ENCODE peak calls at places on chromosomes 6 and 20, in six cellular contexts. M, E, G, V, C and N are unnamed samples.

GRCh38 chr6:112691289-112691688 is 344.2 kb downstream of the RFPL4B start:
- DNase-seq in G (no peak), E (no peak), V (no peak), C (no peak), M (no peak), N (no peak)

GRCh38 chr6:98044791-98045190 is 761.8 kb upstream of the MMS22L start:
- DNase-seq in G (no peak), V (no peak), E (no peak), M (no peak), C (no peak), N (no peak)

GRCh38 chr20:22402550-22402949 is 181.8 kb downstream of the FOXA2 start:
- DNase-seq in E (no peak), V (no peak), G (no peak), M (no peak), C (no peak), N (no peak)

GRCh38 chr20:47336013-47336754 is 20.3 kb downstream of the ZMYND8 start:
- DNase-seq in C (no peak), M (no peak), G (no peak), V (no peak), E (no peak), N (no peak)

GRCh38 chr6:167768471-167769215 is 58.1 kb upstream of the AFDN start:
- DNase-seq in G (no peak), V (no peak), C (no peak), M (no peak), E (no peak), N (no peak)

GRCh38 chr20:45052698-45053440 is 48.1 kb downstream of the KCNS1 start:
- DNase-seq in E (no peak), C (peak), M (no peak), V (no peak), G (no peak), N (peak)

GRCh38 chr20:38152175-38153010 is 12.7 kb downstream of the TGM2 start:
- DNase-seq in M (no peak), V (peak), C (peak), G (no peak), E (no peak), N (peak)

GRCh38 chr20:63553251-63553932 is 567 bp upstream of the FNDC11 start:
- DNase-seq in C (peak), G (peak), V (peak), E (peak), M (peak), N (peak)

GRCh38 chr6:145544031-145544430 is 191.3 kb downstream of the EPM2A start:
- DNase-seq in E (no peak), C (no peak), G (no peak), V (no peak), M (no peak), N (no peak)

GRCh38 chr6:161549977-161550655 is 276.3 kb upstream of the AGPAT4 start:
- DNase-seq in M (no peak), V (no peak), C (no peak), G (no peak), E (no peak), N (no peak)

GRCh38 chr20:44701889-44702288 is 13.3 kb upstream of the CCN5 start:
- DNase-seq in G (no peak), M (no peak), C (no peak), E (no peak), V (no peak), N (no peak)

GRCh38 chr6:40352006-40352405 is 235.2 kb downstream of the LRFN2 start:
- DNase-seq in E (no peak), V (peak), M (no peak), C (no peak), G (no peak), N (no peak)

GRCh38 chr6:79463721-79464120 is 73.5 kb downstream of the LCA5 start:
- DNase-seq in C (no peak), M (no peak), V (no peak), E (no peak), G (no peak), N (no peak)

GRCh38 chr20:13262701-13263335 is 41.7 kb downstream of the ISM1 start:
- DNase-seq in E (no peak), C (no peak), G (no peak), M (no peak), V (no peak), N (no peak)

GRCh38 chr6:129525055-129525454 is 184.9 kb downstream of the ARHGAP18 start:
- DNase-seq in E (no peak), M (no peak), G (no peak), C (no peak), V (no peak), N (no peak)

GRCh38 chr20:22775671-22776139 is 191.3 kb upstream of the FOXA2 start:
- DNase-seq in V (no peak), E (no peak), M (no peak), G (no peak), C (no peak), N (no peak)

GRCh38 chr6:113734886-113735481 is 122.2 kb upstream of the MARCKS start:
- DNase-seq in V (no peak), E (no peak), C (no peak), M (no peak), G (no peak), N (no peak)

GRCh38 chr6:139240161-139241010 is 51.4 kb downstream of the TXLNB start:
- DNase-seq in G (no peak), E (no peak), M (no peak), C (no peak), V (no peak), N (peak)

GRCh38 chr6:132937466-132937906 is 123.1 kb downstream of the RPS12 start:
- DNase-seq in C (no peak), V (peak), M (peak), G (no peak), E (no peak), N (no peak)

GRCh38 chr6:165910184-165910583 is 247.1 kb upstream of the PDE10A start:
- DNase-seq in G (no peak), E (no peak), C (no peak), M (no peak), V (no peak), N (no peak)

GRCh38 chr6:3773696-3774298 is 22.3 kb upstream of the PXDC1 start:
- DNase-seq in E (no peak), G (no peak), V (no peak), M (no peak), C (no peak), N (peak)

GRCh38 chr6:2197177-2197671 is 48.2 kb downstream of the GMDS start:
- DNase-seq in V (no peak), G (no peak), E (no peak), M (no peak), C (no peak), N (no peak)

GRCh38 chr6:157265630-157266029 is 57.7 kb downstream of the TMEM242 start:
- DNase-seq in G (no peak), E (no peak), C (no peak), V (no peak), M (no peak), N (peak)

GRCh38 chr6:52829046-52829817 is 11.4 kb downstream of the GSTA5 start:
- DNase-seq in V (no peak), G (no peak), E (no peak), C (no peak), M (no peak), N (no peak)

GRCh38 chr6:161443868-161444267 is 170.0 kb upstream of the AGPAT4 start:
- DNase-seq in V (no peak), M (no peak), G (no peak), E (no peak), C (no peak), N (no peak)

GRCh38 chr6:41376176-41376575 is 40.8 kb downstream of the NCR2 start:
- DNase-seq in C (no peak), E (no peak), M (no peak), V (no peak), G (no peak), N (no peak)

GRCh38 chr6:6497541-6497940 is 91.0 kb upstream of the LY86 start:
- DNase-seq in M (no peak), C (no peak), G (no peak), V (no peak), E (no peak), N (no peak)

GRCh38 chr20:41367393-41367695 is 726 bp upstream of the EMILIN3 start:
- DNase-seq in M (no peak), G (no peak), E (no peak), C (no peak), V (no peak), N (no peak)

GRCh38 chr6:40799296-40800020 is 212.3 kb upstream of the LRFN2 start:
- DNase-seq in M (no peak), G (no peak), V (no peak), C (no peak), E (no peak), N (no peak)

GRCh38 chr6:98838027-98838426 is 3.7 kb downstream of the POU3F2 start:
- DNase-seq in E (no peak), G (no peak), V (no peak), M (no peak), C (no peak), N (no peak)